ENCODE peak calls at places on chromosomes 12 and 14, in six cellular contexts. One of them, this sample, is unnamed.

GRCh38 chr12:122423258-122424165 is 1.0 kb upstream of the CLIP1 start:
- DNase-seq in foreskin fibroblast: no peak
- DNase-seq in H1: peak; percentile 61
- DNase-seq in endodermal cell: peak; percentile 85
- DNase-seq in lower leg skin: no peak
- DNase-seq in fibroblast of mammary gland: no peak
- DNase-seq in this sample: peak; percentile 39

GRCh38 chr14:50668008-50668851 is at the start of gene SAV1:
- DNase-seq in foreskin fibroblast: peak; percentile 74
- DNase-seq in H1: peak; percentile 87
- DNase-seq in endodermal cell: peak; percentile 93
- DNase-seq in lower leg skin: peak; percentile 63
- DNase-seq in fibroblast of mammary gland: peak; percentile 83
- DNase-seq in this sample: peak; percentile 86

GRCh38 chr12:113436993-113437728 is 15.0 kb downstream of the SDSL start:
- DNase-seq in foreskin fibroblast: no peak
- DNase-seq in H1: no peak
- DNase-seq in endodermal cell: no peak
- DNase-seq in lower leg skin: no peak
- DNase-seq in fibroblast of mammary gland: no peak
- DNase-seq in this sample: no peak

GRCh38 chr12:62621239-62621638 is 154.6 kb downstream of the MON2 start:
- DNase-seq in foreskin fibroblast: no peak
- DNase-seq in H1: no peak
- DNase-seq in endodermal cell: peak; percentile 67
- DNase-seq in lower leg skin: no peak
- DNase-seq in fibroblast of mammary gland: no peak
- DNase-seq in this sample: no peak

GRCh38 chr14:53711205-53711604 is 245.4 kb downstream of the BMP4 start:
- DNase-seq in foreskin fibroblast: no peak
- DNase-seq in H1: no peak
- DNase-seq in endodermal cell: peak; percentile 59
- DNase-seq in lower leg skin: no peak
- DNase-seq in fibroblast of mammary gland: no peak
- DNase-seq in this sample: no peak

GRCh38 chr14:70716958-70717357 is 75.2 kb downstream of the TTC9 start:
- DNase-seq in foreskin fibroblast: no peak
- DNase-seq in H1: no peak
- DNase-seq in endodermal cell: peak; percentile 79
- DNase-seq in lower leg skin: no peak
- DNase-seq in fibroblast of mammary gland: no peak
- DNase-seq in this sample: no peak

GRCh38 chr14:38199768-38200167 is 7.9 kb upstream of the SSTR1 start:
- DNase-seq in foreskin fibroblast: no peak
- DNase-seq in H1: no peak
- DNase-seq in endodermal cell: no peak
- DNase-seq in lower leg skin: no peak
- DNase-seq in fibroblast of mammary gland: peak; percentile 73
- DNase-seq in this sample: peak; percentile 13

GRCh38 chr14:89672636-89673279 is 255.7 kb upstream of the FOXN3 start:
- DNase-seq in foreskin fibroblast: no peak
- DNase-seq in H1: no peak
- DNase-seq in endodermal cell: no peak
- DNase-seq in lower leg skin: no peak
- DNase-seq in fibroblast of mammary gland: no peak
- DNase-seq in this sample: peak; percentile 54

GRCh38 chr12:95224202-95225170 is 6.9 kb downstream of the VEZT start:
- DNase-seq in foreskin fibroblast: peak; percentile 50
- DNase-seq in H1: no peak
- DNase-seq in endodermal cell: no peak
- DNase-seq in lower leg skin: no peak
- DNase-seq in fibroblast of mammary gland: peak; percentile 89
- DNase-seq in this sample: peak; percentile 61

GRCh38 chr12:84198294-84198946 is 714.2 kb downstream of the SLC6A15 start:
- DNase-seq in foreskin fibroblast: no peak
- DNase-seq in H1: no peak
- DNase-seq in endodermal cell: no peak
- DNase-seq in lower leg skin: no peak
- DNase-seq in fibroblast of mammary gland: no peak
- DNase-seq in this sample: no peak

GRCh38 chr14:85437143-85437542 is 92.8 kb upstream of the FLRT2 start:
- DNase-seq in foreskin fibroblast: peak; percentile 29
- DNase-seq in H1: no peak
- DNase-seq in endodermal cell: no peak
- DNase-seq in lower leg skin: no peak
- DNase-seq in fibroblast of mammary gland: peak; percentile 57
- DNase-seq in this sample: no peak

GRCh38 chr12:69966409-69966808 is 141.4 kb downstream of the MYRFL start:
- DNase-seq in foreskin fibroblast: no peak
- DNase-seq in H1: no peak
- DNase-seq in endodermal cell: peak; percentile 43
- DNase-seq in lower leg skin: peak; percentile 75
- DNase-seq in fibroblast of mammary gland: peak; percentile 94
- DNase-seq in this sample: peak; percentile 57

GRCh38 chr12:2794261-2794735 is 472 bp upstream of the FKBP4 start:
- DNase-seq in foreskin fibroblast: no peak
- DNase-seq in H1: peak; percentile 77
- DNase-seq in endodermal cell: no peak
- DNase-seq in lower leg skin: peak; percentile 53
- DNase-seq in fibroblast of mammary gland: peak; percentile 30
- DNase-seq in this sample: no peak

GRCh38 chr12:46675736-46676135 is 150.1 kb downstream of the SLC38A4 start:
- DNase-seq in foreskin fibroblast: no peak
- DNase-seq in H1: no peak
- DNase-seq in endodermal cell: peak; percentile 74
- DNase-seq in lower leg skin: no peak
- DNase-seq in fibroblast of mammary gland: peak; percentile 62
- DNase-seq in this sample: peak; percentile 74

GRCh38 chr14:41389355-41389754 is 217.3 kb upstream of the LRFN5 start:
- DNase-seq in foreskin fibroblast: no peak
- DNase-seq in H1: no peak
- DNase-seq in endodermal cell: no peak
- DNase-seq in lower leg skin: no peak
- DNase-seq in fibroblast of mammary gland: no peak
- DNase-seq in this sample: no peak

GRCh38 chr12:88298761-88299242 is 156.7 kb downstream of the TMTC3 start:
- DNase-seq in foreskin fibroblast: peak; percentile 46
- DNase-seq in H1: no peak
- DNase-seq in endodermal cell: no peak
- DNase-seq in lower leg skin: no peak
- DNase-seq in fibroblast of mammary gland: peak; percentile 77
- DNase-seq in this sample: peak; percentile 74

GRCh38 chr12:131831021-131831571 is 2.9 kb downstream of the MMP17 start:
- DNase-seq in foreskin fibroblast: peak; percentile 28
- DNase-seq in H1: no peak
- DNase-seq in endodermal cell: peak; percentile 77
- DNase-seq in lower leg skin: no peak
- DNase-seq in fibroblast of mammary gland: peak; percentile 13
- DNase-seq in this sample: peak; percentile 35

GRCh38 chr14:57274551-57274950 is 5.8 kb downstream of the AP5M1 start:
- DNase-seq in foreskin fibroblast: no peak
- DNase-seq in H1: no peak
- DNase-seq in endodermal cell: no peak
- DNase-seq in lower leg skin: no peak
- DNase-seq in fibroblast of mammary gland: no peak
- DNase-seq in this sample: no peak

GRCh38 chr12:57404966-57405640 is 25.7 kb downstream of the R3HDM2 start:
- DNase-seq in foreskin fibroblast: no peak
- DNase-seq in H1: no peak
- DNase-seq in endodermal cell: no peak
- DNase-seq in lower leg skin: no peak
- DNase-seq in fibroblast of mammary gland: no peak
- DNase-seq in this sample: no peak

GRCh38 chr12:27975222-27976136 is 2.9 kb upstream of the PTHLH start:
- DNase-seq in foreskin fibroblast: no peak
- DNase-seq in H1: peak; percentile 78
- DNase-seq in endodermal cell: peak; percentile 90
- DNase-seq in lower leg skin: no peak
- DNase-seq in fibroblast of mammary gland: peak; percentile 58
- DNase-seq in this sample: peak; percentile 69

GRCh38 chr14:65280653-65281052 is 131.9 kb upstream of the FUT8 start:
- DNase-seq in foreskin fibroblast: no peak
- DNase-seq in H1: no peak
- DNase-seq in endodermal cell: no peak
- DNase-seq in lower leg skin: no peak
- DNase-seq in fibroblast of mammary gland: no peak
- DNase-seq in this sample: no peak

GRCh38 chr14:35292770-35293561 is 784 bp downstream of the PSMA6 start:
- DNase-seq in foreskin fibroblast: no peak
- DNase-seq in H1: no peak
- DNase-seq in endodermal cell: no peak
- DNase-seq in lower leg skin: no peak
- DNase-seq in fibroblast of mammary gland: peak; percentile 11
- DNase-seq in this sample: no peak

GRCh38 chr12:7139213-7139612 is 9.0 kb downstream of the CLSTN3 start:
- DNase-seq in foreskin fibroblast: no peak
- DNase-seq in H1: no peak
- DNase-seq in endodermal cell: no peak
- DNase-seq in lower leg skin: no peak
- DNase-seq in fibroblast of mammary gland: no peak
- DNase-seq in this sample: no peak

GRCh38 chr14:105167303-105168092 is 1.1 kb downstream of the JAG2 start:
- DNase-seq in foreskin fibroblast: no peak
- DNase-seq in H1: no peak
- DNase-seq in endodermal cell: peak; percentile 73
- DNase-seq in lower leg skin: no peak
- DNase-seq in fibroblast of mammary gland: no peak
- DNase-seq in this sample: no peak

GRCh38 chr14:105168496-105168978 is at the start of gene JAG2:
- DNase-seq in foreskin fibroblast: no peak
- DNase-seq in H1: no peak
- DNase-seq in endodermal cell: peak; percentile 88
- DNase-seq in lower leg skin: no peak
- DNase-seq in fibroblast of mammary gland: no peak
- DNase-seq in this sample: peak; percentile 36

GRCh38 chr14:105169776-105170655 is 1.4 kb upstream of the JAG2 start:
- DNase-seq in foreskin fibroblast: no peak
- DNase-seq in H1: no peak
- DNase-seq in endodermal cell: no peak
- DNase-seq in lower leg skin: no peak
- DNase-seq in fibroblast of mammary gland: no peak
- DNase-seq in this sample: no peak

GRCh38 chr14:105168093-105168420 is 519 bp downstream of the JAG2 start:
- DNase-seq in foreskin fibroblast: no peak
- DNase-seq in H1: no peak
- DNase-seq in endodermal cell: no peak
- DNase-seq in lower leg skin: no peak
- DNase-seq in fibroblast of mammary gland: no peak
- DNase-seq in this sample: no peak

GRCh38 chr14:105168979-105169507 is 467 bp upstream of the JAG2 start:
- DNase-seq in foreskin fibroblast: no peak
- DNase-seq in H1: peak; percentile 88
- DNase-seq in endodermal cell: peak; percentile 90
- DNase-seq in lower leg skin: no peak
- DNase-seq in fibroblast of mammary gland: no peak
- DNase-seq in this sample: no peak
- TF ChIP-seq CTCF in foreskin fibroblast: peak; percentile 23
- TF ChIP-seq CTCF in H1: peak; percentile 78
- TF ChIP-seq CTCF in endodermal cell: peak; percentile 88
- TF ChIP-seq CTCF in lower leg skin: no peak
- TF ChIP-seq CTCF in fibroblast of mammary gland: peak; percentile 23
- TF ChIP-seq CTCF in this sample: peak; percentile 30

GRCh38 chr12:104604070-104604994 is 147.6 kb downstream of the CHST11 start:
- DNase-seq in foreskin fibroblast: peak; percentile 97
- DNase-seq in H1: no peak
- DNase-seq in endodermal cell: peak; percentile 85
- DNase-seq in lower leg skin: peak; percentile 84
- DNase-seq in fibroblast of mammary gland: peak; percentile 99
- DNase-seq in this sample: peak; percentile 96
- H3K4me3 ChIP-seq in foreskin fibroblast: no peak overlapping the region
- H3K4me3 ChIP-seq in H1: no peak overlapping the region
- H3K4me3 ChIP-seq in endodermal cell: no peak overlapping the region
- H3K4me3 ChIP-seq in lower leg skin: no peak overlapping the region
- H3K4me3 ChIP-seq in fibroblast of mammary gland: peak overlapping the region; percentile 38
- H3K4me3 ChIP-seq in this sample: no peak overlapping the region

DNA sequence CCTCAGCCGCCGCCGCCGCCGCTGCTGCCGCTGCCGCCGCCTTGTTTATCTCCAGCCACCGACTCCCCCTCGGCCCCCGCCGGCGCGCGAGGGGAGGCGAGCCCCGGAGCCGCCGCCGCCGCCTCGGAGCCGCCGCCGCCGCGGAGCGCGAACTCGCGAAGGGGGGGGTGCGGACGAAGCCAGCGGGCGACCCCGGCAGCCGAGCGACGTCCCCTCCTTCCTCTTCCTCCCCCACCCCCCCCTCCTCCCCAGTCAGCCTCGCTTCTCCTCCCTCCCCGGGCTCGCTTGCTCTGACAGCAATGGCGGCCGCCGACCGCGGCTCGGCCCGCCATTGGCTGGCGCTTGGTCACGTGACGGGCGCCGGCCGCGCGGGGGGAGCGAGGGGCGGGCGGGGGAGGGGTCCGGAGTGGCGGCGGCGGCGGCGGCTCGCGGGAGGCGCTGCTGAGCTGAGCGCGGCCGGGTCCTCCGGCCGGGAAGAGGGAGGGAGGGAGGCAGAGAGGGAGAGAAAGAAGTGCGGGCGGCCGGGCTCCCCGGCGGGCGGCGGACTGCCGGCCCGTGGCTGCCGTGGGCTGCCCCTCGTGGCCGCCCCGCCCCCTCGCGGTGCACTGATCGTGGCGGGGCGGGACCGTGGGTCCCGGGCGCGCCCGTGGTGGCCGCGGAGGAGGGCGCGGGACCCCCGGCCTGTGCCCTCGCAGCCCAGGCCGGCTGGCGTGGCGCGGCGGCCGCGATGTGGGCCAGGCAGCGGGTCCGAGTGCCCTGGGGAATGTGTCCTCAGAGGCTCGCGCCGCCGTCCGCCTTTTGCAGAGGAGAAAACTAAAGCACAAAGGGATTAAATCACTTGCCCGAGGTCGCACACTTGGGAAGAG is at the start of gene MED13L:
- DNase-seq in foreskin fibroblast: peak; percentile 85
- DNase-seq in H1: peak; percentile 87
- DNase-seq in endodermal cell: peak; percentile 98
- DNase-seq in lower leg skin: peak; percentile 81
- DNase-seq in fibroblast of mammary gland: peak; percentile 72
- DNase-seq in this sample: peak; percentile 94
- TF ChIP-seq CTCF in foreskin fibroblast: no peak
- TF ChIP-seq CTCF in H1: no peak
- TF ChIP-seq CTCF in endodermal cell: peak; percentile 61
- TF ChIP-seq CTCF in lower leg skin: no peak
- TF ChIP-seq CTCF in fibroblast of mammary gland: no peak
- TF ChIP-seq CTCF in this sample: peak; percentile 7

DNA sequence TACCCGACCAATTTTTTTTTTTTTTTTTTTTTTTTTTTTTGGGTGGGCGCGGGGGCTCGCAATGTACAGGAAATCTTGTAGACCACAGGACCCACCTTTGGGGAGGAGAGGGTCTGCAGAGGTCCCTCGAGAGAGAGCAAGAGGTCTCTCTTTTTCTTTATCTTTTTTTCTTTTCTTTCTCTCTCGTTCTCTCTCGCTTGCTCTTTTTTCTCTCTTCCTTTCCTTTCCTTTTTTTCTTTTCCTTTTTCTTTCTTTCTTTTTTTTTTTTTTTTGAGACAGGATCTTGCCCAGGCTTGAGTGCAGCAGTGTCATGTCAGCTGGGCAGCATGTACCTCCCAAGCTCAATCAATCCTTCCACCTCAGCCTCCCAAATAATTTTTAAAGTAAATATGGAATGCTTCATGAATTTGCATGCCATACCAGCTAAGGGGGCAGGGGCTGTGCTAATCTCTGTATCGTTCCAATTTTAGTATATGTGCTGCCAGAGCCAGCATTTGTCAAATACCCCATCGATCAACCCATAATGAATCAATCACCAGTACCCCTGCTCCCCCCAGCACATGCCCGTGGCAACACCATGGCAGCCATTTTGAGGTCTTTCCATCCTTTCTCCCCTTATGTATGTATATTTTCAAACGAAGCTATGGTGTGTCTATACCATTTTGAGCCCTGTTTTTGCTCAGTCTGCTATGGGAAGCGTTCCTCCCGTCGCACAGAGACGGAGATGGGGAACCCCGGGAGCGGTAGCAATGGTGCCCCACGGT is 9.3 kb downstream of the PAPLN start:
- DNase-seq in foreskin fibroblast: no peak
- DNase-seq in H1: no peak
- DNase-seq in endodermal cell: no peak
- DNase-seq in lower leg skin: no peak
- DNase-seq in fibroblast of mammary gland: no peak
- DNase-seq in this sample: no peak
- H3K4me3 ChIP-seq in foreskin fibroblast: peak overlapping the region; percentile 58
- H3K4me3 ChIP-seq in H1: no peak overlapping the region
- H3K4me3 ChIP-seq in endodermal cell: no peak overlapping the region
- H3K4me3 ChIP-seq in lower leg skin: no peak overlapping the region
- H3K4me3 ChIP-seq in fibroblast of mammary gland: peak overlapping the region; percentile 66
- H3K4me3 ChIP-seq in this sample: peak overlapping the region; percentile 65